ENCODE peak calls at places on chromosomes 12 and 14, in four cellular contexts. B, I, N and R are unnamed samples.

GRCh38 chr14:31835049-31835448 is 242.1 kb upstream of the ARHGAP5 start:
- DNase-seq in N (peak), B (peak), I (no peak), R (no peak)

GRCh38 chr12:18864900-18865561 is 127.1 kb downstream of the CAPZA3 start:
- DNase-seq in I (no peak), B (peak), N (peak), R (no peak)

GRCh38 chr12:32780111-32780510 is 24.4 kb upstream of the YARS2 start:
- DNase-seq in I (no peak), N (no peak), B (peak), R (no peak)

GRCh38 chr14:90455100-90455571 is 58.3 kb downstream of the CALM1 start:
- DNase-seq in N (no peak), I (no peak), B (no peak), R (no peak)

GRCh38 chr14:42163136-42163535 is 556.5 kb downstream of the LRFN5 start:
- DNase-seq in I (no peak), B (no peak), N (no peak), R (no peak)

GRCh38 chr12:103769240-103769945 is 71.6 kb downstream of the NT5DC3 start:
- DNase-seq in N (no peak), B (peak), I (no peak), R (no peak)

GRCh38 chr12:108052260-108052659 is 76.8 kb upstream of the WSCD2 start:
- DNase-seq in B (no peak), N (no peak), I (no peak), R (no peak)

GRCh38 chr12:98419101-98419794 is 96.1 kb upstream of the TMPO start:
- DNase-seq in I (no peak), N (no peak), B (no peak), R (no peak)

GRCh38 chr14:38553586-38553985 is 297.7 kb upstream of the CLEC14A start:
- DNase-seq in I (no peak), B (peak), N (no peak), R (no peak)

GRCh38 chr14:39015360-39015961 is 87.6 kb downstream of the SEC23A start:
- DNase-seq in N (peak), I (peak), B (peak), R (peak)

GRCh38 chr12:130971871-130972588 is 18.3 kb downstream of the ADGRD1 start:
- DNase-seq in N (no peak), B (no peak), I (no peak), R (no peak)

GRCh38 chr14:94113490-94113889 is 3.0 kb downstream of the IFI27 start:
- DNase-seq in B (peak), N (peak), I (no peak), R (no peak)

GRCh38 chr12:39145175-39145999 is 240.0 kb upstream of the CPNE8 start:
- DNase-seq in B (peak), N (peak), I (no peak), R (peak)

GRCh38 chr12:41777064-41777790 is 367.4 kb downstream of the GXYLT1 start:
- DNase-seq in B (no peak), N (no peak), I (no peak), R (no peak)

GRCh38 chr12:75658826-75659823 is 147.7 kb upstream of the KRR1 start:
- DNase-seq in I (no peak), B (peak), N (peak), R (no peak)

GRCh38 chr12:104006929-104007328 is 41.3 kb downstream of the TDG start:
- DNase-seq in N (peak), B (peak), I (no peak), R (no peak)

GRCh38 chr12:106436183-106436582 is 78.6 kb downstream of the POLR3B start:
- DNase-seq in B (peak), I (no peak), N (peak), R (no peak)

GRCh38 chr12:129193263-129193871 is 340.1 kb downstream of the GLT1D1 start:
- DNase-seq in I (no peak), B (peak), N (no peak), R (peak)

GRCh38 chr12:65532744-65533143 is 254.3 kb downstream of the MSRB3 start:
- DNase-seq in I (no peak), N (peak), B (peak), R (no peak)

GRCh38 chr12:94372379-94372930 is 87.2 kb downstream of the CEP83 start:
- DNase-seq in B (no peak), I (no peak), N (no peak), R (peak)

GRCh38 chr12:243381-243780 is 19.3 kb downstream of the SLC6A13 start:
- DNase-seq in I (no peak), B (no peak), N (no peak), R (no peak)

GRCh38 chr14:102523200-102524025 is 13.8 kb upstream of the ANKRD9 start:
- DNase-seq in I (no peak), B (no peak), N (no peak), R (no peak)

GRCh38 chr12:30286345-30286926 is 409.2 kb downstream of the IPO8 start:
- DNase-seq in B (peak), N (peak), I (no peak), R (no peak)

GRCh38 chr14:31965735-31966598 is 111.1 kb upstream of the ARHGAP5 start:
- DNase-seq in I (no peak), N (peak), B (peak), R (no peak)

GRCh38 chr14:72604133-72604532 is 289.8 kb downstream of the DPF3 start:
- DNase-seq in N (no peak), B (no peak), I (no peak), R (no peak)

GRCh38 chr12:110117948-110118685 is 6.0 kb upstream of the IFT81 start:
- DNase-seq in B (no peak), I (no peak), N (no peak), R (no peak)

GRCh38 chr14:104096751-104097700 is 11.5 kb downstream of the ASPG start:
- DNase-seq in B (no peak), N (no peak), I (no peak), R (no peak)

GRCh38 chr14:104784846-104785707 is 10.5 kb downstream of the AKT1 start:
- DNase-seq in B (no peak), I (no peak), N (no peak), R (no peak)

GRCh38 chr12:1807489-1807888 is 12.9 kb upstream of the LRTM2 start:
- DNase-seq in N (no peak), I (no peak), B (peak), R (no peak)

GRCh38 chr12:121811434-121812319 is 7.9 kb downstream of the SETD1B start:
- DNase-seq in N (peak), B (peak), I (peak), R (peak)

GRCh38 chr14:32342854-32343200 is 13.7 kb downstream of the AKAP6 start:
- DNase-seq in N (no peak), I (no peak), B (no peak), R (no peak)

GRCh38 chr12:117390866-117391265 is 29.4 kb upstream of the NOS1 start:
- DNase-seq in I (no peak), B (no peak), N (no peak), R (no peak)

GRCh38 chr12:126767334-126767733 is 1499.6 kb upstream of the TMEM132C start:
- DNase-seq in B (no peak), N (no peak), I (no peak), R (no peak)

GRCh38 chr12:81992461-81992860 is 233.3 kb upstream of the PPFIA2 start:
- DNase-seq in I (no peak), B (peak), N (no peak), R (no peak)

GRCh38 chr14:64053694-64054669 is 201.2 kb downstream of the SYNE2 start:
- DNase-seq in B (peak), I (no peak), N (peak), R (no peak)

GRCh38 chr14:64760146-64760755 is 56.0 kb downstream of the PLEKHG3 start:
- DNase-seq in I (peak), N (peak), B (peak), R (peak)

GRCh38 chr12:99985631-99986030 is 895 bp upstream of the ANKS1B start:
- DNase-seq in N (no peak), B (no peak), I (no peak), R (no peak)

GRCh38 chr12:99985129-99985570 is 414 bp upstream of the ANKS1B start:
- DNase-seq in I (no peak), N (peak), B (peak), R (no peak)

GRCh38 chr12:99983721-99984258 is 946 bp downstream of the ANKS1B start:
- DNase-seq in B (peak), N (no peak), I (no peak), R (no peak)

GRCh38 chr12:99981639-99982190 is 3.0 kb downstream of the ANKS1B start:
- DNase-seq in I (no peak), B (no peak), N (no peak), R (no peak)

DNA sequence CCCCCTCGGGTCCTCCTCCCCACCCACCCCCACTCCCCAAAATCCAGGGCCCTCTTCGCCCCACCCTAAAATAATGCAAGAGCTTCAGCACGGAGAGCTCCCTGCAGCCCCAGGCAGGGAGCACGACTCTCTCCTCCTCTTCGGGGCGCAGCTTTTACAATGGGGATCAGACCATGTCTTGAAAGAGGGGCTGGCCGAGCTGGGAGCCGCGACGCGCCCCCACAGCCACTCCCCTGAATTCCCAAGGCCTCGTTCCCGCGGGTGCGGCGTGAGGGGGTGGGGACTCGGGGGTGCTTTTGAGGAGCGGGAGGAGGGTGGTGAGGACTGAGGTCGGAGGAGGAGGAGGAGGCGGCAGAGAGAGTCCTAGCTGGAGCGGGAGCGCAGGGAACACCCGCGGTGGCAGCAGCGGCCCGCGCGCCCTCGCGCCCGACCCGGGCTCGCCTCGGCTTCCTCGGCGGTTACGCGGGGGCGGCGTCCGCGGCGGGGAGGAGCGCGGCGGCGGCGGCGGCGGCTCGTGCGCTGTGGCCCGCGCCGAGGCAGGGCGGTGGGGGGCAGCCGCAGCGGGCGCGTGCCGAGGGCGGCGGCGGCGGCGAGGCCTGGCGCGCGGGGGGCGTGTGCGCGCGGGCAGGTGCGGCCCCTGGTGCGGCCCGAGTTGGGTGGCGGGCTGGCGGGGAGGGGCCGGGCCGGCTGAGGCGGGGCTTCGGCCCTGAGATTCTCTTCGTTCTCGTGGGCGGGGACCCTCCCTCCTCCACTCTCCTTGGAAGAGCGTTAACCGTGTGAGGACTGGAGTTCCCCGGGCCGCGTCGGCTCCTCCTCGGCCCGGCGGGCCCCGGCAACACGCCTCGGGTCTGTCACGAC is at the start of gene ANKS1B:
- DNase-seq in I (peak), N (peak), B (peak), R (peak)
- TF ChIP-seq CTCF in I (no peak), N (no peak), B (no peak), R (no peak)

DNA sequence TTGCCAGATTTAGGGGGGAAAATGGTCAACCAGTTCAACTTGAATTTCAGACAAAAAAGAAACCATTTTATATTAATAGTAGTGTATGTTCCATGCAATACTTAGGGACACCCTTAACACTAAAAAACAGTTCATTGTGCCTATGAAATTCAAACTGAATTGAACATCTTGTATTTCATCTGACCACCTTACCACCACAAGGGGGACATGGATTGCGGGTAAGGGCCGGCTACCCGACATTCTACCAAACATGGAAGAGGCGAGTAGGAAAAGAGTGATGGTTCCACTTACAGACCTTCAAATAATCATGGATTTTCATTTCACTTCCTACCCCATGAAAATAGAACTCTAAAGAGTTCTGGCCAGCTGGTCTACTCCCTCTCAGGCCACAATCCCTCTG is 10.3 kb upstream of the STK38L start:
- DNase-seq in B (no peak), N (no peak), I (no peak), R (no peak)
- TF ChIP-seq CTCF in B (peak), N (no peak), I (no peak), R (no peak)

GRCh38 chr12:89528434-89528833 is 2.6 kb upstream of the POC1B start:
- DNase-seq in B (no peak), N (no peak), I (no peak), R (no peak)

GRCh38 chr12:89524201-89525001 is at the start of gene GALNT4:
- DNase-seq in N (peak), I (peak), B (peak), R (peak)

GRCh38 chr12:89525002-89525823 is 617 bp upstream of the GALNT4 start:
- DNase-seq in I (peak), N (peak), B (peak), R (peak)

GRCh38 chr12:89529738-89530137 is 3.9 kb upstream of the POC1B start:
- DNase-seq in N (peak), B (peak), I (peak), R (peak)

DNA sequence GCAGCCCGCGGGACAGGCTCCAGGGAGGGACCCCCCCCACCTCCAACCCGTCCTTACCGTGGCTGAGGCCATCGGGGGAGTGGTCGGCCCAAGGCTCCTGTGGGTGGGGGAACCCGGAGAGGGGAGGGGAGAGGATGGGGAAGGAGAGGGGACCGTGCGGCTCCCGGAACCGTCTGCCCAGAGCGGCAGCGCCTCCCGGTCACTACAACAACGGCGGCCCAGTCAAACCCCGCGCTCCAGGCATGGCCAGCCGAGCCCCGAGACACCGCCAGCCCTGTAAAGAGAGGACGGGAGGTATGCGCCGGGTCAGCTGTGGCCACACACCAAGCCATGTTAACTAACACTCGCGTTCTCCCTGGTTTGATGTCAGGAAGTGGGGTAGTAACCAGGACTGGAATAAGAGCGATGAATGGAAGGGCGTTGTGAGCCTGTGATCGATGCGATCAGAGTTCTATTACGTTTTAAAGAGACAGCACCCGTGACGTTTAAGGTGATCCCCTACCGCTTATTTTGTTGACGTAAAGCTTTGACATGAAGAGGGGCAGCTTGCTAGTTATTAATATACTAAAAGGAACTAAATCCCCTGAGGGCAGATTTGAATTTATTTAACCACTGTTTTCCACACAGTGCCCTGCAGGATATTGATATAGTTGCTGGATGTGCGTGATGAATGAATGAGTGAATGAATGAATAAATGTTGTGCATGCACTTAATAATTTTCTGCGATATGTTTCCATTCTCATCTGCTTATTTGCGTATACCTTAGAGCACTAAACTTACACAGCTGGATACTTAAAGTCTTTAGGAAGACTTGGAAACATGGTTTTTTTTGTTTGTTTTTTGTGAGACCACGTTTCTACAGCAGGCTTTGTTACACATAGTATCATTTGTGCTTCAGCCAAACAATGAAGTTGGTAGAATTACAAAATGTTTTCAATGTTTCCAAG is at the start of gene POC1B:
- DNase-seq in N (peak), I (peak), B (peak), R (peak)
- TF ChIP-seq CTCF in N (no peak), I (no peak), B (no peak), R (peak)

DNA sequence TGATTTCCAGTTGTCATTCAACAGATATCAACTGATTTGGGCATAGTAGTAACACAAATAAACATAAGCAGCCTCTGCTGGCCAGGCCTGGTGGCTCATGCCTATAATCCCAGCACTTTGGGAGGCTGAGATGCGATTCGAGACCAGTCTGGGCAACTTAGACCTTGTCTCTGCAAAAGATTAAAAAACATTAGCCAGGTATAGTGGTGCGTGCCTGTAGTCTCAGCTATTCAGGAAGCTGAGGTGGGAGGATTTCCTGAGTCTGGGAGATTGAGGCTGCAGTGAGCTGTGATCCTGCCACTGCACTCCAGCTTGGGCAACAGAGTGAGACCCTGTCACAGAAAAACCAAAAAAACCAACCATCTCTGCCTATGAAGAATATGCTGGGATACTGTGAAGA is 7.1 kb downstream of the METAP2 start:
- DNase-seq in N (no peak), I (no peak), B (no peak), R (no peak)
- TF ChIP-seq CTCF in N (no peak), I (no peak), B (peak), R (no peak)

GRCh38 chr12:47709277-47710048 is 3.6 kb upstream of the RPAP3 start:
- DNase-seq in I (no peak), N (no peak), B (no peak), R (no peak)

GRCh38 chr12:47710283-47710682 is 4.5 kb upstream of the RPAP3 start:
- DNase-seq in I (no peak), B (no peak), N (no peak), R (no peak)

GRCh38 chr12:47707905-47708543 is 2.2 kb upstream of the RPAP3 start:
- DNase-seq in B (no peak), N (no peak), I (no peak), R (no peak)

GRCh38 chr12:47712171-47712570 is 6.3 kb upstream of the RPAP3 start:
- DNase-seq in I (no peak), B (no peak), N (no peak), R (no peak)

DNA sequence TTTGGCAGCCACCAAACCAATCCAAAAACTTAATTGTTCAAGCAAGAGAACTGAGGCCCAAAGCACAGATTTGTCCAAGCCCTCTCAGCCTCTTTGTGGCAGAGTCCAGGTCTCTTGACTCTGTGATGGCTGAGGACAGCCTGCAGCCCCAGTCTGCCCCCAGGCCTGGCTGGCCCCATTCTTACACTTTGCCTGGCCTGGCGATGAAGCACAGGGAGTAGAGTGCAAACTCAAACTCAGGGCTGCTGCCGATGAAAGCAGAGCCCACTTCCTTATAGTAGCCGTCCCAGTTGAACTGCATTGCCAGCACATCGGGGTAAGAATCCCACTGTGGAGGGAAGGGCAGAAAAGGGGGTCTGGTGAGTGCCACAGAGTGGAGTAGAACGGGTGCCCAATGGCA is 5.6 kb upstream of the RPAP3 start:
- DNase-seq in I (no peak), B (no peak), N (no peak), R (no peak)
- TF ChIP-seq CTCF in I (no peak), B (no peak), N (no peak), R (no peak)